ENCODE peak calls at places on chromosomes 11 and 22, in seven cellular contexts. O, L, E, T, C, W and I are unnamed samples. For H3K36me3, the result is how much of the 10 kb centered on the place peaks cover.

GRCh38 chr11:63919267-63920125 is 2.5 kb upstream of the RCOR2 start:
- DNase-seq in W (no peak), L (peak), C (no peak), O (no peak), E (no peak), T (no peak), I (no peak)

GRCh38 chr11:111974451-111974850 is 37.3 kb downstream of the DIXDC1 start:
- DNase-seq in E (no peak), W (no peak), C (no peak), L (peak), O (no peak), T (no peak), I (no peak)

GRCh38 chr11:10838906-10839305 is 18.9 kb downstream of the ZBED5 start:
- DNase-seq in C (no peak), T (no peak), L (peak), E (no peak), O (no peak), W (no peak), I (no peak)

GRCh38 chr22:45907378-45907777 is 69.6 kb downstream of the WNT7B start:
- DNase-seq in O (no peak), T (no peak), C (no peak), W (no peak), E (no peak), L (no peak), I (no peak)

GRCh38 chr11:78406568-78407196 is 10.9 kb downstream of the GAB2 start:
- DNase-seq in T (no peak), O (no peak), W (no peak), E (no peak), C (no peak), L (no peak), I (no peak)

GRCh38 chr11:93738647-93739081 is 2.6 kb downstream of the TAF1D start:
- DNase-seq in O (no peak), E (no peak), W (no peak), T (no peak), C (no peak), L (peak), I (no peak)

GRCh38 chr11:16226245-16226644 is 130.1 kb downstream of the SOX6 start:
- DNase-seq in L (peak), W (peak), T (peak), O (no peak), E (peak), C (no peak), I (peak)

GRCh38 chr22:26564181-26564580 is 25.8 kb downstream of the TPST2 start:
- DNase-seq in O (no peak), E (no peak), W (peak), C (no peak), T (no peak), L (no peak), I (no peak)

GRCh38 chr11:100727410-100727809 is 40.3 kb downstream of the ARHGAP42 start:
- DNase-seq in W (no peak), E (no peak), L (peak), C (no peak), O (no peak), T (no peak), I (no peak)

GRCh38 chr11:115590254-115590653 is 86.0 kb upstream of the CADM1 start:
- DNase-seq in C (no peak), W (peak), E (no peak), T (no peak), L (no peak), O (no peak), I (no peak)

GRCh38 chr11:66123902-66124301 is 53.8 kb downstream of the PACS1 start:
- DNase-seq in T (no peak), W (peak), E (no peak), C (no peak), O (no peak), L (no peak), I (no peak)

GRCh38 chr11:95985174-95985808 is 61.4 kb upstream of the MTMR2 start:
- DNase-seq in L (peak), O (no peak), W (no peak), E (no peak), T (no peak), C (no peak), I (no peak)

GRCh38 chr22:46233231-46233630 is 16.9 kb downstream of the CDPF1 start:
- DNase-seq in W (peak), C (peak), T (no peak), E (peak), O (no peak), L (no peak), I (peak)

GRCh38 chr22:43066844-43067385 is 22.3 kb downstream of the TTLL1 start:
- DNase-seq in O (no peak), L (no peak), E (no peak), C (no peak), W (no peak), T (no peak), I (no peak)

GRCh38 chr11:65487467-65488272 is 11.2 kb upstream of the MALAT1 start:
- DNase-seq in C (peak), W (peak), O (peak), T (peak), E (peak), L (peak), I (peak)

GRCh38 chr11:24511518-24511917 is 14.7 kb downstream of the LUZP2 start:
- DNase-seq in T (no peak), E (no peak), L (no peak), O (no peak), C (no peak), W (no peak), I (no peak)

GRCh38 chr11:71505781-71506180 is 21.3 kb upstream of the KRTAP5-7 start:
- DNase-seq in C (no peak), E (no peak), O (no peak), T (no peak), L (no peak), W (no peak), I (no peak)

GRCh38 chr11:65522640-65523322 is 2.1 kb upstream of the SCYL1 start:
- DNase-seq in W (no peak), T (no peak), C (no peak), O (no peak), E (no peak), L (peak), I (no peak)

GRCh38 chr11:95016133-95016532 is 8.9 kb upstream of the KDM4E start:
- DNase-seq in W (no peak), L (no peak), T (no peak), C (no peak), E (no peak), O (no peak), I (no peak)

GRCh38 chr22:37501610-37502341 is 15.6 kb upstream of the MFNG start:
- DNase-seq in L (peak), O (no peak), W (peak), T (peak), C (peak), E (no peak), I (peak)

GRCh38 chr11:117876049-117876340 is 463 bp downstream of the FXYD6 start:
- DNase-seq in E (no peak), L (no peak), T (no peak), C (no peak), O (no peak), W (no peak), I (no peak)

GRCh38 chr11:120400564-120401364 is 64.6 kb downstream of the ARHGEF12 start:
- DNase-seq in T (peak), L (peak), E (no peak), O (peak), C (peak), W (peak), I (no peak)

GRCh38 chr11:74460481-74461154 is 6.7 kb downstream of the KCNE3 start:
- DNase-seq in L (peak), E (no peak), C (no peak), W (peak), O (no peak), T (peak), I (no peak)

GRCh38 chr22:31093090-31093850 is 12.2 kb downstream of the SMTN start:
- DNase-seq in L (no peak), W (no peak), O (no peak), C (no peak), T (no peak), E (peak), I (peak)

GRCh38 chr22:46830841-46831240 is 68.4 kb downstream of the TBC1D22A start:
- DNase-seq in E (no peak), O (no peak), T (no peak), C (no peak), L (no peak), W (no peak), I (no peak)

GRCh38 chr11:96339704-96340554 is 3.1 kb downstream of the MAML2 start:
- DNase-seq in T (no peak), C (no peak), W (no peak), O (no peak), L (no peak), E (no peak), I (no peak)

GRCh38 chr11:64745523-64746328 is 1.8 kb upstream of the RASGRP2 start:
- DNase-seq in E (peak), C (peak), L (peak), W (peak), T (peak), O (peak), I (peak)

GRCh38 chr11:36583667-36584066 is 10.6 kb upstream of the IFTAP start:
- DNase-seq in T (no peak), L (no peak), O (no peak), W (no peak), E (no peak), C (no peak), I (no peak)

GRCh38 chr11:117490911-117491310 is 163.3 kb downstream of the CEP164 start:
- DNase-seq in O (no peak), E (no peak), C (no peak), T (no peak), W (no peak), L (no peak), I (no peak)

GRCh38 chr22:42169055-42169469 is 38.5 kb upstream of the CYP2D6 start:
- DNase-seq in W (peak), E (peak), C (peak), L (peak), T (peak), O (peak), I (no peak)

GRCh38 chr11:23123766-23124165 is 263.5 kb upstream of the CCDC179 start:
- DNase-seq in O (no peak), W (no peak), T (no peak), L (peak), C (no peak), E (no peak), I (no peak)

GRCh38 chr11:12686246-12687060 is 12.2 kb downstream of the TEAD1 start:
- DNase-seq in L (no peak), O (no peak), C (no peak), W (no peak), E (no peak), T (no peak), I (no peak)

GRCh38 chr11:69335461-69336386 is 41.8 kb downstream of the MYEOV start:
- DNase-seq in E (no peak), C (no peak), L (no peak), O (no peak), T (no peak), W (no peak), I (no peak)

GRCh38 chr11:128902515-128903066 is 11.4 kb downstream of the KCNJ5 start:
- DNase-seq in W (no peak), L (no peak), T (no peak), O (no peak), C (no peak), E (no peak), I (no peak)

GRCh38 chr11:134410766-134411165 is 1.3 kb downstream of the B3GAT1 start:
- DNase-seq in O (no peak), E (no peak), W (no peak), L (no peak), T (no peak), C (no peak), I (no peak)

GRCh38 chr11:12113294-12113693 is 2.9 kb downstream of the MICAL2 start:
- DNase-seq in L (peak), W (no peak), E (no peak), O (no peak), T (no peak), C (no peak), I (no peak)

GRCh38 chr11:13465909-13466371 is 2.9 kb upstream of the BTBD10 start:
- DNase-seq in W (peak), E (no peak), O (no peak), C (peak), T (no peak), L (peak), I (no peak)

GRCh38 chr11:87352759-87353707 is 315.3 kb downstream of the TMEM135 start:
- DNase-seq in L (peak), W (peak), C (peak), E (peak), T (peak), O (peak), I (peak)
- H3K36me3 ChIP-seq in L (under half), W (under half), C (under half), E (under half), T (under half), O (under half), I (under half)

DNA sequence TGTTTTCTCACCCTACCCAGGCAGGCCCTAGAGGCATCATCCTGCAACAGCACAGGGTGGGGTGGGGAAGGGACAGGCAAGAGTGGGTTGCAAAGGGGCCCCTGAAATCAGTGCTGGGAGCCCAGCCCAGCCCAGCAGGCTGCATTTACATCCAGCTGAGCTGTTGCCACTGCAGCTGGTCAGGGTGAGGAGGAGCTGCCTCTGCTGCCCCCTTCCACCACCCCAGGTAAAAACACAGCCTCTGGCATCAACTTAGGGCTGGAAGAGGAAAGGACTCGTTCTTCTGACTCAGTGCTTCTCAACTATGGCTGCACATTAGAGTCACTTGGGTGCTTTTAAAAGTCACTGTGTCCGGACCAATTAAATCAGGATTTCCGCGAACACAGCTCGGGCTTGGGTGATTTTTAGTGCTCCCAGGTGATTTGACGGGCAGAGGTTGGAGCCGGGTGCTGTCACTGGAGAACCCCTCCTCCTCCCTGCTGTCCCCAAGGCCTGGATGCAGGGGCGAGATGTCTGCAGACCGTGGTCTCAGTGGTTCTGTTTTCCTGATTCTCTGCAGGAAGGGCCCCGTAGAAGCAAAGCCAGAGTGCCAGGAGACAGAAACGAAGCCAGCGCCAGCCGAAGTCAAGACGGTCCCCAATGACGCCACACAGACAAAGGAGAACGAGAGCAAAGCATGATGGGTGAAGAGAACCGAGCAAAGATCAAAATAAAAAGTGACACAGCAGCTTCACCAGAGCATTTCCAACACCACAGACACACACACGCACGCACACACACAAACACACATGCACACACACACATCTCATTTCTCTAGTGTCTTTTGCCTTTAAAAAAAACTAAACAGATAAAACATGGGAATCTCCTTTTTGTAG is 39.4 kb upstream of the TTC12 start:
- DNase-seq in L (peak), W (no peak), T (no peak), E (no peak), C (no peak), O (no peak), I (no peak)
- TF ChIP-seq CTCF in L (peak), W (no peak), T (no peak), E (no peak), C (no peak), O (peak), I (no peak)

DNA sequence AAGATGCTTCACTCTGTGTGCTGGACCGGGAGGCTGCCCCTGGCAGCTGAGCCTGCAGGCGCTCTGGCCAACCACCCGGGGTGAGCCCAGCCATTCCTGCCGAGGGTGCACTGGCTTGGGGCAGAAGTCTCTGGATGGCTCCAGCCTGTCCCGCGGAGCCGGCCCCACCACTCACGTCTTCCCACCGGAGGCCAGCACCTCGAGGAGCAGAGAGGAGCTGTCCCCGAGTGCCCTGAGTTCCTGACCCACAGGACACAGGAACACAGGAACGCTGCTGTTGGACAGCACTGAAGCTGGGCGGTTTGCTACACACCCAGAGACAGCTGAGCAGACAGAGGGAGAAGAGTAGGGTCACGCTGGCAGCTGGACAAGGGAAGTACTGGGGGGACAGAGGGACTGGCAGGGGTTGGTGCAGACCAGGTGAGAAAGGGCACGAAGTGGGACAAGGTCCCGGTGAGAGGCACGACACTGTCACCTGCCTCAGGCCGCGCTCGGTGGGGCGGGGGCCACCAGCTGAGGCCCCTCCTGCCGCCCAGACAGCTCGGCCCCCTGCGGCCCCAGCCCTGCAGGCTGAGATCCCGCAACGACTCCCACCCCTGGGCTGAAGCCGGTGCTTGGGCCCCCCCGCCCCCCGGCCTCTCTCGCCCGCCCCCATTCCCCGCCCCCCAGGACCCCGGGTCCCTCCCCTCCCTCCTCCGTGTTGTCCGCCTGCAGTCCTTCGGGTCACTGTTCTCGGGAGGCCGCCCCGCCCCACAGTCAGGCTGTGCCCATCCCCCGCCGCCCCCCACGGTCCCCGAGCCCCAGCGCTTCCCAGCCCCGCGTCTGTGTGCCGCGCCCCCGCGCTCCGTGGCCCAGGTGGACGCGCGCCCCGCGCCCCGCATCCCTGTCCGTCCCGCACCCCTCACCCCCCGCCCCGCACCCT is 624 bp upstream of the B4GALNT4 start:
- DNase-seq in T (no peak), L (peak), W (peak), E (no peak), C (peak), O (no peak), I (no peak)
- H3K4me3 ChIP-seq in T (no peak), L (peak), W (no peak), E (peak), C (peak), O (no peak), I (no peak)

GRCh38 chr22:24063361-24063760 is 52.3 kb downstream of the CABIN1 start:
- DNase-seq in L (no peak), T (no peak), W (no peak), E (no peak), O (no peak), C (no peak), I (no peak)

GRCh38 chr22:24059121-24059520 is 48.0 kb downstream of the CABIN1 start:
- DNase-seq in W (peak), O (no peak), C (peak), E (no peak), T (no peak), L (peak), I (no peak)

GRCh38 chr22:24061124-24061684 is 50.1 kb downstream of the CABIN1 start:
- DNase-seq in C (no peak), L (no peak), E (no peak), W (no peak), O (no peak), T (no peak), I (no peak)

GRCh38 chr22:24059793-24060192 is 48.7 kb downstream of the CABIN1 start:
- DNase-seq in W (no peak), C (no peak), T (no peak), O (no peak), L (no peak), E (no peak), I (no peak)

GRCh38 chr22:24060375-24060788 is 49.3 kb downstream of the CABIN1 start:
- DNase-seq in W (peak), C (peak), O (no peak), L (peak), T (peak), E (no peak), I (no peak)
- H3K36me3 ChIP-seq in W (under half), C (under half), O (under half), L (half or more), T (half or more), E (under half), I (under half)

GRCh38 chr11:121534131-121535093 is 81.6 kb upstream of the SORL1-AS1 start:
- DNase-seq in W (peak), E (no peak), T (no peak), L (peak), O (no peak), C (no peak), I (no peak)
- TF ChIP-seq CTCF in W (peak), E (peak), T (peak), L (peak), O (peak), C (peak), I (peak)